ENCODE peak calls at places on chromosomes 3 and 15, in five cellular contexts. T is breast epithelium; Z is CD4-positive, CD25-positive, alpha-beta regulatory T cell; G is OCI-LY7; Q is HCT116. K is an unnamed sample.

GRCh38 chr3:64575211-64575844 is 112.5 kb downstream of the ADAMTS9 start:
- DNase-seq in Q (peak; percentile 13), T (no peak), Z (no peak), G (peak; percentile 13), K (no peak)

GRCh38 chr15:96273317-96274086 is 57.0 kb upstream of the NR2F2 start:
- DNase-seq in Z (no peak), G (no peak), T (no peak), Q (peak; percentile 100), K (no peak)

GRCh38 chr3:159764211-159765024 is 224.2 kb upstream of the IL12A start:
- DNase-seq in G (no peak), T (peak; percentile 52), Z (no peak), Q (no peak), K (no peak)

GRCh38 chr3:157785071-157785826 is 282.0 kb upstream of the VEPH1 start:
- DNase-seq in Z (no peak), Q (peak; percentile 80), G (no peak), T (peak; percentile 20), K (no peak)

GRCh38 chr3:65873028-65873427 is 165.7 kb downstream of the MAGI1 start:
- DNase-seq in G (no peak), Z (no peak), T (no peak), Q (no peak), K (no peak)

GRCh38 chr3:39809181-39809994 is at the start of gene MYRIP:
- DNase-seq in Q (no peak), T (peak; percentile 24), G (no peak), Z (no peak), K (no peak)

GRCh38 chr15:101437618-101438481 is 51.7 kb downstream of the PCSK6 start:
- DNase-seq in Q (no peak), T (no peak), G (no peak), Z (no peak), K (no peak)

GRCh38 chr15:42704492-42704926 is 32.4 kb downstream of the CDAN1 start:
- DNase-seq in T (peak; percentile 33), Q (peak; percentile 47), G (peak; percentile 78), Z (peak; percentile 56), K (peak; percentile 49)

GRCh38 chr15:36347272-36347864 is 232.1 kb upstream of the CDIN1 start:
- DNase-seq in T (no peak), Q (no peak), G (no peak), Z (no peak), K (no peak)

GRCh38 chr3:141460097-141460704 is 26.6 kb upstream of the RASA2 start:
- DNase-seq in Q (peak; percentile 75), T (peak; percentile 83), Z (peak; percentile 84), G (peak; percentile 77), K (peak; percentile 68)

GRCh38 chr15:81785679-81786078 is 260.1 kb downstream of the MEX3B start:
- DNase-seq in Q (no peak), G (no peak), Z (no peak), T (no peak), K (no peak)

GRCh38 chr3:142315083-142315482 is 89.7 kb upstream of the GK5 start:
- DNase-seq in Q (no peak), Z (no peak), G (no peak), T (no peak), K (no peak)

GRCh38 chr15:25094519-25094918 is 139.7 kb downstream of the SNRPN start:
- DNase-seq in G (no peak), Q (no peak), T (no peak), Z (no peak), K (no peak)
- H3K9me3 ChIP-seq in G (peaks cover 3% of the 10 kb centered on the region), Q (peaks cover 63% of the 10 kb centered on the region), T (peaks cover 78% of the 10 kb centered on the region), Z (peaks cover 87% of the 10 kb centered on the region), K (peaks cover 31% of the 10 kb centered on the region)

DNA sequence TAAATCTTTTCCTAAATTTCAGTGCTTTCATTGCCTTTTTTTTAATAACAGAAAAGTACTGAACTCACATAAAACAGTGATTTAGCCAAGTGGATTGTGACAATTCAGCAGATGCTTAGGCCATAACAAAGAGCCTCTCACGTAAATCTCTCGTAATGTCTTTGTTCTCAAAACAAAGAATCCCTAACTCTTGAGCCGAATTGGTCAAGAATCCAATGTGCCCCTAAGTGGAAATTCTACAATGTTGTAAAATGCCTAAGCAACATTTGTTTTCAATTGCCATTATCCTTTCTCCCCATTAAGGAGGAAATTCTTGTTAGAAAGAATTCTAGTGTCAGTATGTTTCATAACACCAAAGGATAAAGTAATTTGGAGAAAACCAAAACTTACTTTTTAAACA is 235.7 kb upstream of the THBS1 start:
- DNase-seq in Q (no peak), T (no peak), Z (no peak), G (no peak), K (no peak)
- H3K9me3 ChIP-seq in Q (no peaks in the 10 kb centered on the region), T (no peaks in the 10 kb centered on the region), Z (no peaks in the 10 kb centered on the region), G (no peaks in the 10 kb centered on the region), K (no peaks in the 10 kb centered on the region)

GRCh38 chr15:25238716-25239470 is 199.9 kb downstream of the UBE3A start:
- DNase-seq in G (no peak), Q (no peak), Z (no peak), T (no peak), K (peak; percentile 5)
- H3K9me3 ChIP-seq in G (no peaks in the 10 kb centered on the region), Q (peaks cover 28% of the 10 kb centered on the region), Z (peaks cover 68% of the 10 kb centered on the region), T (peaks cover 77% of the 10 kb centered on the region), K (no peaks in the 10 kb centered on the region)

GRCh38 chr3:278300-279064 is 81.9 kb downstream of the CHL1 start:
- DNase-seq in Z (no peak), G (peak; percentile 96), Q (no peak), T (no peak), K (no peak)
- H3K9me3 ChIP-seq in Z (no peaks in the 10 kb centered on the region), G (no peaks in the 10 kb centered on the region), Q (peaks cover 6% of the 10 kb centered on the region), T (no peaks in the 10 kb centered on the region), K (no peaks in the 10 kb centered on the region)

DNA sequence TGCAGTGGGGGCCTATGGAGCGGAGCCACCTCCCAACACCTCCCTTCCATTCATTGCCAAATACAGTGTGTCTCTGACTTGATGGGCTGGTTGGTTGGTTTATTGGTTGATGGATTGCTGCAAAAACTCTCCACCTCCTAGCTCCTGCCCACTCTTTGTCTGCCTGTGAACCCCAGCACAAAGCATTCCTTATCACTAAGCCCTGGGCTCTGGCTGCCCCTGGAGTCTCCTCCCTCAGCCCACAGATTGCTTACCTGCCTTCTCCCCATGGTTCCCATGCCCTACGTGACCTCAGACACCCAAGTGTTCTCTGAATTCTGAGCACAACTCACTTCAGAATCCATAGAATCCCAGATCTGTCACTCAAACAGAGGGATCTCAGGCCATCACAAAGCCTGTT is 139.1 kb upstream of the TPM1 start:
- DNase-seq in Z (no peak), T (no peak), G (no peak), Q (no peak), K (no peak)
- H3K9me3 ChIP-seq in Z (no peaks in the 10 kb centered on the region), T (no peaks in the 10 kb centered on the region), G (no peaks in the 10 kb centered on the region), Q (no peaks in the 10 kb centered on the region), K (no peaks in the 10 kb centered on the region)

K was measured in T-helper 17 cell.